ENCODE peak calls at places on chromosomes 7 and 10, in ten cellular contexts. One of them, this sample, is unnamed.

GRCh38 chr10:35011771-35012191 is 78.4 kb downstream of the CUL2 start:
- DNase-seq in nucleus accumbens: no peak
- DNase-seq in mesothelial cell of epicardium: no peak
- DNase-seq in stimulated activated CD4-positive, alpha-beta T cell treated with anti-CD3 and anti-CD28 coated beads, Interleukin-2, amount 100 ng/mL, for 48 hours: no peak
- DNase-seq in A549: no peak
- DNase-seq in cardiac fibroblast: peak; percentile 45
- DNase-seq in skeletal muscle cell: no peak
- DNase-seq in activated T-cell treated with anti-CD3 and anti-CD28 coated beads, Interleukin-2, amount 50 U/mL, for 24 hours: no peak
- DNase-seq in stimulated activated CD8-positive, alpha-beta memory T cell treated with anti-CD3 and anti-CD28 coated beads, Interleukin-15, amount 100 ng/mL, for 24 hours: no peak
- DNase-seq in COR-L47: no peak
- DNase-seq in this sample: no peak

GRCh38 chr7:20529260-20529659 is 86.2 kb upstream of the ABCB5 start:
- DNase-seq in nucleus accumbens: no peak
- DNase-seq in mesothelial cell of epicardium: no peak
- DNase-seq in stimulated activated CD4-positive, alpha-beta T cell treated with anti-CD3 and anti-CD28 coated beads, Interleukin-2, amount 100 ng/mL, for 48 hours: no peak
- DNase-seq in A549: no peak
- DNase-seq in cardiac fibroblast: no peak
- DNase-seq in skeletal muscle cell: no peak
- DNase-seq in activated T-cell treated with anti-CD3 and anti-CD28 coated beads, Interleukin-2, amount 50 U/mL, for 24 hours: no peak
- DNase-seq in stimulated activated CD8-positive, alpha-beta memory T cell treated with anti-CD3 and anti-CD28 coated beads, Interleukin-15, amount 100 ng/mL, for 24 hours: no peak
- DNase-seq in COR-L47: no peak
- DNase-seq in this sample: no peak

GRCh38 chr7:126716321-126716720 is 536.4 kb downstream of the GRM8 start:
- DNase-seq in nucleus accumbens: no peak
- DNase-seq in mesothelial cell of epicardium: no peak
- DNase-seq in stimulated activated CD4-positive, alpha-beta T cell treated with anti-CD3 and anti-CD28 coated beads, Interleukin-2, amount 100 ng/mL, for 48 hours: no peak
- DNase-seq in A549: no peak
- DNase-seq in cardiac fibroblast: peak; percentile 8
- DNase-seq in skeletal muscle cell: no peak
- DNase-seq in activated T-cell treated with anti-CD3 and anti-CD28 coated beads, Interleukin-2, amount 50 U/mL, for 24 hours: no peak
- DNase-seq in stimulated activated CD8-positive, alpha-beta memory T cell treated with anti-CD3 and anti-CD28 coated beads, Interleukin-15, amount 100 ng/mL, for 24 hours: no peak
- DNase-seq in COR-L47: no peak
- DNase-seq in this sample: no peak

GRCh38 chr7:142961973-142962913 is at the start of gene KEL:
- DNase-seq in nucleus accumbens: no peak
- DNase-seq in mesothelial cell of epicardium: no peak
- DNase-seq in stimulated activated CD4-positive, alpha-beta T cell treated with anti-CD3 and anti-CD28 coated beads, Interleukin-2, amount 100 ng/mL, for 48 hours: no peak
- DNase-seq in A549: no peak
- DNase-seq in cardiac fibroblast: no peak
- DNase-seq in skeletal muscle cell: no peak
- DNase-seq in activated T-cell treated with anti-CD3 and anti-CD28 coated beads, Interleukin-2, amount 50 U/mL, for 24 hours: no peak
- DNase-seq in stimulated activated CD8-positive, alpha-beta memory T cell treated with anti-CD3 and anti-CD28 coated beads, Interleukin-15, amount 100 ng/mL, for 24 hours: no peak
- DNase-seq in COR-L47: no peak
- DNase-seq in this sample: no peak

GRCh38 chr7:116330961-116331360 is 120.6 kb downstream of the TES start:
- DNase-seq in nucleus accumbens: no peak
- DNase-seq in mesothelial cell of epicardium: no peak
- DNase-seq in stimulated activated CD4-positive, alpha-beta T cell treated with anti-CD3 and anti-CD28 coated beads, Interleukin-2, amount 100 ng/mL, for 48 hours: no peak
- DNase-seq in A549: no peak
- DNase-seq in cardiac fibroblast: no peak
- DNase-seq in skeletal muscle cell: no peak
- DNase-seq in activated T-cell treated with anti-CD3 and anti-CD28 coated beads, Interleukin-2, amount 50 U/mL, for 24 hours: no peak
- DNase-seq in stimulated activated CD8-positive, alpha-beta memory T cell treated with anti-CD3 and anti-CD28 coated beads, Interleukin-15, amount 100 ng/mL, for 24 hours: no peak
- DNase-seq in COR-L47: no peak
- DNase-seq in this sample: no peak

GRCh38 chr7:139916717-139917395 is 87.8 kb downstream of the TBXAS1 start:
- DNase-seq in nucleus accumbens: no peak
- DNase-seq in mesothelial cell of epicardium: no peak
- DNase-seq in stimulated activated CD4-positive, alpha-beta T cell treated with anti-CD3 and anti-CD28 coated beads, Interleukin-2, amount 100 ng/mL, for 48 hours: no peak
- DNase-seq in A549: no peak
- DNase-seq in cardiac fibroblast: no peak
- DNase-seq in skeletal muscle cell: no peak
- DNase-seq in activated T-cell treated with anti-CD3 and anti-CD28 coated beads, Interleukin-2, amount 50 U/mL, for 24 hours: peak; percentile 63
- DNase-seq in stimulated activated CD8-positive, alpha-beta memory T cell treated with anti-CD3 and anti-CD28 coated beads, Interleukin-15, amount 100 ng/mL, for 24 hours: no peak
- DNase-seq in COR-L47: no peak
- DNase-seq in this sample: no peak

GRCh38 chr7:127891144-127891543 is 140.1 kb downstream of the LRRC4 start:
- DNase-seq in nucleus accumbens: no peak
- DNase-seq in mesothelial cell of epicardium: no peak
- DNase-seq in stimulated activated CD4-positive, alpha-beta T cell treated with anti-CD3 and anti-CD28 coated beads, Interleukin-2, amount 100 ng/mL, for 48 hours: no peak
- DNase-seq in A549: no peak
- DNase-seq in cardiac fibroblast: no peak
- DNase-seq in skeletal muscle cell: no peak
- DNase-seq in activated T-cell treated with anti-CD3 and anti-CD28 coated beads, Interleukin-2, amount 50 U/mL, for 24 hours: no peak
- DNase-seq in stimulated activated CD8-positive, alpha-beta memory T cell treated with anti-CD3 and anti-CD28 coated beads, Interleukin-15, amount 100 ng/mL, for 24 hours: no peak
- DNase-seq in COR-L47: no peak
- DNase-seq in this sample: no peak

GRCh38 chr7:148380581-148381419 is 209.8 kb upstream of the C7orf33 start:
- DNase-seq in nucleus accumbens: no peak
- DNase-seq in mesothelial cell of epicardium: no peak
- DNase-seq in stimulated activated CD4-positive, alpha-beta T cell treated with anti-CD3 and anti-CD28 coated beads, Interleukin-2, amount 100 ng/mL, for 48 hours: no peak
- DNase-seq in A549: no peak
- DNase-seq in cardiac fibroblast: no peak
- DNase-seq in skeletal muscle cell: no peak
- DNase-seq in activated T-cell treated with anti-CD3 and anti-CD28 coated beads, Interleukin-2, amount 50 U/mL, for 24 hours: no peak
- DNase-seq in stimulated activated CD8-positive, alpha-beta memory T cell treated with anti-CD3 and anti-CD28 coated beads, Interleukin-15, amount 100 ng/mL, for 24 hours: no peak
- DNase-seq in COR-L47: no peak
- DNase-seq in this sample: no peak

GRCh38 chr7:14765731-14766130 is 136.8 kb downstream of the DGKB start:
- DNase-seq in nucleus accumbens: no peak
- DNase-seq in mesothelial cell of epicardium: no peak
- DNase-seq in stimulated activated CD4-positive, alpha-beta T cell treated with anti-CD3 and anti-CD28 coated beads, Interleukin-2, amount 100 ng/mL, for 48 hours: no peak
- DNase-seq in A549: no peak
- DNase-seq in cardiac fibroblast: peak; percentile 25
- DNase-seq in skeletal muscle cell: no peak
- DNase-seq in activated T-cell treated with anti-CD3 and anti-CD28 coated beads, Interleukin-2, amount 50 U/mL, for 24 hours: no peak
- DNase-seq in stimulated activated CD8-positive, alpha-beta memory T cell treated with anti-CD3 and anti-CD28 coated beads, Interleukin-15, amount 100 ng/mL, for 24 hours: no peak
- DNase-seq in COR-L47: no peak
- DNase-seq in this sample: no peak

GRCh38 chr7:117004899-117005298 is 51.6 kb downstream of the ST7 start:
- DNase-seq in nucleus accumbens: no peak
- DNase-seq in mesothelial cell of epicardium: no peak
- DNase-seq in stimulated activated CD4-positive, alpha-beta T cell treated with anti-CD3 and anti-CD28 coated beads, Interleukin-2, amount 100 ng/mL, for 48 hours: no peak
- DNase-seq in A549: no peak
- DNase-seq in cardiac fibroblast: peak; percentile 75
- DNase-seq in skeletal muscle cell: no peak
- DNase-seq in activated T-cell treated with anti-CD3 and anti-CD28 coated beads, Interleukin-2, amount 50 U/mL, for 24 hours: no peak
- DNase-seq in stimulated activated CD8-positive, alpha-beta memory T cell treated with anti-CD3 and anti-CD28 coated beads, Interleukin-15, amount 100 ng/mL, for 24 hours: no peak
- DNase-seq in COR-L47: no peak
- DNase-seq in this sample: no peak

GRCh38 chr10:44995914-44996633 is 4.6 kb upstream of the ZNF22 start:
- DNase-seq in nucleus accumbens: no peak
- DNase-seq in mesothelial cell of epicardium: no peak
- DNase-seq in stimulated activated CD4-positive, alpha-beta T cell treated with anti-CD3 and anti-CD28 coated beads, Interleukin-2, amount 100 ng/mL, for 48 hours: no peak
- DNase-seq in A549: no peak
- DNase-seq in cardiac fibroblast: peak; percentile 74
- DNase-seq in skeletal muscle cell: no peak
- DNase-seq in activated T-cell treated with anti-CD3 and anti-CD28 coated beads, Interleukin-2, amount 50 U/mL, for 24 hours: no peak
- DNase-seq in stimulated activated CD8-positive, alpha-beta memory T cell treated with anti-CD3 and anti-CD28 coated beads, Interleukin-15, amount 100 ng/mL, for 24 hours: no peak
- DNase-seq in COR-L47: no peak
- DNase-seq in this sample: no peak

GRCh38 chr10:67790534-67791408 is 47.2 kb downstream of the DNAJC12 start:
- DNase-seq in nucleus accumbens: no peak
- DNase-seq in mesothelial cell of epicardium: no peak
- DNase-seq in stimulated activated CD4-positive, alpha-beta T cell treated with anti-CD3 and anti-CD28 coated beads, Interleukin-2, amount 100 ng/mL, for 48 hours: no peak
- DNase-seq in A549: no peak
- DNase-seq in cardiac fibroblast: peak; percentile 64
- DNase-seq in skeletal muscle cell: peak; percentile 30
- DNase-seq in activated T-cell treated with anti-CD3 and anti-CD28 coated beads, Interleukin-2, amount 50 U/mL, for 24 hours: no peak
- DNase-seq in stimulated activated CD8-positive, alpha-beta memory T cell treated with anti-CD3 and anti-CD28 coated beads, Interleukin-15, amount 100 ng/mL, for 24 hours: no peak
- DNase-seq in COR-L47: no peak
- DNase-seq in this sample: no peak

GRCh38 chr7:75951506-75951905 is 36.6 kb downstream of the POR start:
- DNase-seq in nucleus accumbens: no peak
- DNase-seq in mesothelial cell of epicardium: no peak
- DNase-seq in stimulated activated CD4-positive, alpha-beta T cell treated with anti-CD3 and anti-CD28 coated beads, Interleukin-2, amount 100 ng/mL, for 48 hours: no peak
- DNase-seq in A549: no peak
- DNase-seq in cardiac fibroblast: peak; percentile 84
- DNase-seq in skeletal muscle cell: no peak
- DNase-seq in activated T-cell treated with anti-CD3 and anti-CD28 coated beads, Interleukin-2, amount 50 U/mL, for 24 hours: no peak
- DNase-seq in stimulated activated CD8-positive, alpha-beta memory T cell treated with anti-CD3 and anti-CD28 coated beads, Interleukin-15, amount 100 ng/mL, for 24 hours: no peak
- DNase-seq in COR-L47: no peak
- DNase-seq in this sample: no peak

GRCh38 chr10:62373995-62374861 is at the start of gene ZNF365:
- DNase-seq in nucleus accumbens: peak; percentile 20
- DNase-seq in mesothelial cell of epicardium: peak; percentile 48
- DNase-seq in stimulated activated CD4-positive, alpha-beta T cell treated with anti-CD3 and anti-CD28 coated beads, Interleukin-2, amount 100 ng/mL, for 48 hours: peak; percentile 33
- DNase-seq in A549: peak; percentile 37
- DNase-seq in cardiac fibroblast: peak; percentile 37
- DNase-seq in skeletal muscle cell: no peak
- DNase-seq in activated T-cell treated with anti-CD3 and anti-CD28 coated beads, Interleukin-2, amount 50 U/mL, for 24 hours: peak; percentile 66
- DNase-seq in stimulated activated CD8-positive, alpha-beta memory T cell treated with anti-CD3 and anti-CD28 coated beads, Interleukin-15, amount 100 ng/mL, for 24 hours: no peak
- DNase-seq in COR-L47: peak; percentile 71
- DNase-seq in this sample: no peak

GRCh38 chr10:114239117-114239993 is at the start of gene VWA2:
- DNase-seq in nucleus accumbens: no peak
- DNase-seq in mesothelial cell of epicardium: peak; percentile 61
- DNase-seq in stimulated activated CD4-positive, alpha-beta T cell treated with anti-CD3 and anti-CD28 coated beads, Interleukin-2, amount 100 ng/mL, for 48 hours: peak; percentile 23
- DNase-seq in A549: peak; percentile 38
- DNase-seq in cardiac fibroblast: no peak
- DNase-seq in skeletal muscle cell: no peak
- DNase-seq in activated T-cell treated with anti-CD3 and anti-CD28 coated beads, Interleukin-2, amount 50 U/mL, for 24 hours: peak; percentile 54
- DNase-seq in stimulated activated CD8-positive, alpha-beta memory T cell treated with anti-CD3 and anti-CD28 coated beads, Interleukin-15, amount 100 ng/mL, for 24 hours: no peak
- DNase-seq in COR-L47: peak; percentile 44
- DNase-seq in this sample: peak; percentile 25

GRCh38 chr10:99926925-99927718 is 82.6 kb downstream of the DNMBP start:
- DNase-seq in nucleus accumbens: no peak
- DNase-seq in mesothelial cell of epicardium: peak; percentile 61
- DNase-seq in stimulated activated CD4-positive, alpha-beta T cell treated with anti-CD3 and anti-CD28 coated beads, Interleukin-2, amount 100 ng/mL, for 48 hours: no peak
- DNase-seq in A549: no peak
- DNase-seq in cardiac fibroblast: peak; percentile 69
- DNase-seq in skeletal muscle cell: no peak
- DNase-seq in activated T-cell treated with anti-CD3 and anti-CD28 coated beads, Interleukin-2, amount 50 U/mL, for 24 hours: no peak
- DNase-seq in stimulated activated CD8-positive, alpha-beta memory T cell treated with anti-CD3 and anti-CD28 coated beads, Interleukin-15, amount 100 ng/mL, for 24 hours: no peak
- DNase-seq in COR-L47: no peak
- DNase-seq in this sample: no peak

This sample was measured in NT2/D1.